ENCODE peak calls at places on chromosomes 6 and 20, in ten cellular contexts. V is brain microvascular endothelial cell, Z is tibial artery, Q is fibroblast of lung, O is right lobe of liver, K is heart left ventricle, R is left ventricle myocardium inferior, L is neural progenitor cell, P is A549, W is heart right ventricle. S is an unnamed sample.

GRCh38 chr20:19024296-19025035 is 188.0 kb upstream of the SLC24A3 start:
- DNase-seq in V (no peak), Z (no peak), Q (no peak), O (no peak), K (no peak), R (no peak), L (no peak), P (no peak), W (no peak), S (no peak)

GRCh38 chr6:13762648-13763441 is 51.2 kb upstream of the RANBP9 start:
- DNase-seq in V (peak; percentile 58), Z (peak; percentile 84), Q (peak; percentile 94), O (no peak), K (no peak), R (no peak), L (no peak), P (no peak), W (no peak), S (no peak)

GRCh38 chr6:168333471-168333870 is 13.9 kb upstream of the DACT2 start:
- DNase-seq in V (no peak), Z (no peak), Q (no peak), O (no peak), K (no peak), R (no peak), L (no peak), P (no peak), W (no peak), S (no peak)

GRCh38 chr6:43901330-43902230 is 131.6 kb downstream of the VEGFA start:
- DNase-seq in V (no peak), Z (no peak), Q (no peak), O (peak; percentile 21), K (no peak), R (no peak), L (no peak), P (no peak), W (no peak), S (no peak)

GRCh38 chr20:56032251-56032650 is 26.9 kb upstream of the CBLN4 start:
- DNase-seq in V (no peak), Z (no peak), Q (no peak), O (no peak), K (no peak), R (no peak), L (no peak), P (peak; percentile 42), W (no peak), S (no peak)

GRCh38 chr6:114218421-114218820 is 124.4 kb downstream of the HS3ST5 start:
- DNase-seq in V (no peak), Z (no peak), Q (peak; percentile 7), O (no peak), K (no peak), R (no peak), L (no peak), P (no peak), W (no peak), S (no peak)

GRCh38 chr6:142753196-142753595 is 191.8 kb downstream of the HIVEP2 start:
- DNase-seq in V (no peak), Z (no peak), Q (no peak), O (no peak), K (no peak), R (no peak), L (no peak), P (no peak), W (no peak), S (no peak)

GRCh38 chr6:132279592-132280139 is 121.6 kb downstream of the MOXD1 start:
- DNase-seq in V (peak; percentile 59), Z (peak; percentile 77), Q (peak; percentile 58), O (peak; percentile 73), K (peak; percentile 80), R (peak; percentile 57), L (peak; percentile 88), P (peak; percentile 65), W (peak; percentile 67), S (no peak)

GRCh38 chr6:166627875-166628849 is 1.1 kb upstream of the RPS6KA2 start:
- DNase-seq in V (no peak), Z (peak; percentile 83), Q (peak; percentile 56), O (peak; percentile 81), K (peak; percentile 92), R (peak; percentile 87), L (peak; percentile 89), P (no peak), W (peak; percentile 87), S (peak; percentile 83)

GRCh38 chr6:166626177-166627038 is 643 bp downstream of the RPS6KA2 start:
- DNase-seq in V (no peak), Z (no peak), Q (peak; percentile 41), O (peak; percentile 48), K (no peak), R (no peak), L (peak; percentile 50), P (no peak), W (no peak), S (no peak)

GRCh38 chr6:166629628-166630027 is 2.6 kb upstream of the RPS6KA2 start:
- DNase-seq in V (peak; percentile 80), Z (no peak), Q (peak; percentile 92), O (no peak), K (no peak), R (no peak), L (no peak), P (no peak), W (no peak), S (no peak)

GRCh38 chr6:166625356-166625755 is 1.7 kb downstream of the RPS6KA2 start:
- DNase-seq in V (peak; percentile 49), Z (no peak), Q (peak; percentile 57), O (no peak), K (no peak), R (no peak), L (no peak), P (no peak), W (no peak), S (no peak)

DNA sequence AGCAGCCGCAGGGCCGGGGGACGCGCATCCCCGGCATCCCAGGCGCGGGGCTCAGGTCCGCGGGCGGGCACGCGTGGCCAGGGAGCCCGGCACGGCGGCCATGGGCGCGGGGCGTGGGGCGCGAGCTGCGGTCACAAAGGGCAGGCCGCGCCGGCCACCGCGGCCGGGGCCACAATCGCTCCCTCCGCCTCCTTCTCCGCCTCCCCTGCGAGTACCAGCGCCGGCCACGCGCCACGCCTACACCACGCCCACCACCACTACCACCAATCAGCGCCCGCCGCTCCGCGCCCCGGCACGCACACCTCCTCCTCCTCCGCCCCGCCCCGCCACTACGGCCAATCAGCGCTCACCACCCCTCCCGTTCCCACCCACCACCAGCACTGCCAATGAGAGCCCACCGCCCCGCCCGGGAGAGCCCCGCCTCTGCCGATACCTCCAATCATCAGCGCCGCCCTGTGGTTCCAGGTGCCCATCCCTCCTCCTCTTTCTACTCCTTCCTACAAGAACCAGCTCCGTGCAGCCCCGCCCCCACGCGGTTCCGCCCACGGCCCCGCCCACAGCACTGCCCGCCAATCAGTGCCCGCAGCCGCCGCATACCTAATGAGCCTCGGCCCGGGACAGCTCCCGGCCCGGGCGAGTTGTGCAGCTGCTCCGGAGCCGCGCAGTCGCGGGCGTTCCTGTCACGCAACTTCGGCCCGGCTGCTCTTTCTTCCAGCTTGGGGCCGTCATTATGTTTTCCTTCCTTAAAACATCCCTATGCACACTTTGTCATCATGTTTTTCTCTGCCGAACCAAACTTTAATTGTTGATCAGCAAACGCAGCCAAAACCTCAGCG is at the start of gene RPS6KA2:
- DNase-seq in V (peak; percentile 100), Z (peak; percentile 100), Q (peak; percentile 100), O (peak; percentile 100), K (peak; percentile 100), R (peak; percentile 100), L (peak; percentile 100), P (peak; percentile 97), W (peak; percentile 100), S (peak; percentile 100)
- TF ChIP-seq CTCF in V (no peak), Z (no peak), Q (no peak), O (peak; percentile 19), K (no peak), R (no peak), L (no peak), P (no peak), W (peak; percentile 31), S (no peak)

GRCh38 chr6:162230147-162230752 is 497.3 kb downstream of the PRKN start:
- DNase-seq in V (no peak), Z (no peak), Q (no peak), O (no peak), K (no peak), R (no peak), L (no peak), P (no peak), W (peak; percentile 20), S (no peak)

GRCh38 chr6:162239330-162239729 is 488.2 kb downstream of the PRKN start:
- DNase-seq in V (no peak), Z (no peak), Q (no peak), O (no peak), K (no peak), R (no peak), L (no peak), P (no peak), W (no peak), S (no peak)

GRCh38 chr6:162238675-162239074 is 488.9 kb downstream of the PRKN start:
- DNase-seq in V (no peak), Z (no peak), Q (no peak), O (no peak), K (no peak), R (no peak), L (no peak), P (no peak), W (no peak), S (no peak)

GRCh38 chr6:162237331-162237730 is 490.2 kb downstream of the PRKN start:
- DNase-seq in V (no peak), Z (no peak), Q (no peak), O (no peak), K (no peak), R (no peak), L (no peak), P (no peak), W (no peak), S (no peak)

DNA sequence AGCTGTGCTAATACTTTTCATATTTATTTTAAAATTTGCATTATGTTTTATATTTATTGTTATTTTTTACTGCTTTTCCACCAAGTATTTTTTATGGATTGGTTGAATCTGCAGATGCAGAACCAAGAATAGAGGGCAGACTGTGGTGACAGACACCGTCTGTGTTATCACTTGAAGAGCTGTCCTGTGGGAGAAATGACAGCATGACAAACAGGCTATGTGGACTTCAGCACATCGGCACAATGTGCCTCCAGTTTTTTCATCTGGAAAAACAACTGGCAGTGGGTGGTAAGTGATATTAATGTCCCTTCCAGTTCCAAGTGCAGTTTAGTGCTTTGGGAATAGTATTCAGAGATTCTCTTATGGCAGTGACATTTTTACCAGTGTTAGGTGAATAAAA is 492.9 kb downstream of the PRKN start:
- DNase-seq in V (no peak), Z (no peak), Q (no peak), O (no peak), K (no peak), R (no peak), L (no peak), P (no peak), W (no peak), S (no peak)
- H3K27ac ChIP-seq in V (no peak overlapping the region), Z (no peak overlapping the region), Q (no peak overlapping the region), O (no peak overlapping the region), K (peak overlapping the region; percentile 14), R (peak overlapping the region; percentile 61), L (no peak overlapping the region), P (no peak overlapping the region), W (peak overlapping the region; percentile 36), S (no peak overlapping the region)

DNA sequence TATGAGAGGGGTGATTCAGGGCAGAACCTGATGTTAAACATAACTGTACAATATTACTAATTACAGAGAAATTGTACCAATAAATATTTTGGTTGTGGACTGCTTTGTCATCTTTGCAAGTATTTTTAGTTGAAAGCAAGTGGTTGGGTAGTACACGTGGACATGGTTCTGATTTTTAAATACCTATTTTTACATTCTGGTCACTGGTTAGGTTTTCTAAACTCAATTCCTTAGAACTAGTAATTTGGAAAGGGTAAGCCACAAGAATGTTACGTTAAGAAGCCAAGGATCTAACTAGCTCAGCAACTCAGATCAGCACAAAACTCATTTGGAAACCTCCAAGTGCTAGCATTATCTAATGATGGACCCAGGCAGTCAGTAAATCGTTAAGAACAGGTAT is 2.7 kb downstream of the EPB41L2 start:
- DNase-seq in V (no peak), Z (no peak), Q (peak; percentile 76), O (no peak), K (no peak), R (no peak), L (no peak), P (no peak), W (no peak), S (no peak)
- H3K4me3 ChIP-seq in V (no peak overlapping the region), Z (no peak overlapping the region), Q (peak overlapping the region; percentile 9), O (no peak overlapping the region), K (no peak overlapping the region), R (peak overlapping the region; percentile 96), L (no peak overlapping the region), P (peak overlapping the region; percentile 97), W (no peak overlapping the region), S (no peak overlapping the region)

GRCh38 chr6:37102299-37103168 is 67.4 kb upstream of the PIM1 start:
- DNase-seq in V (peak; percentile 90), Z (peak; percentile 94), Q (peak; percentile 85), O (peak; percentile 84), K (peak; percentile 90), R (peak; percentile 87), L (peak; percentile 96), P (peak; percentile 82), W (peak; percentile 89), S (peak; percentile 97)
- TF ChIP-seq CTCF in V (no peak), Z (peak; percentile 20), Q (no peak), O (no peak), K (no peak), R (peak; percentile 24), L (no peak), P (no peak), W (no peak), S (no peak)

S was measured in coronary artery.